ENCODE peak calls at places on chromosomes 5 and 9, in four cellular contexts. C, W, D and R are unnamed samples.

GRCh38 chr5:122704247-122705036 is 70.4 kb upstream of the SNX2 start:
- DNase-seq in C (peak), W (peak), D (no peak), R (peak)

GRCh38 chr9:114122628-114123027 is 23.5 kb upstream of the KIF12 start:
- DNase-seq in C (no peak), W (no peak), D (no peak), R (no peak)

GRCh38 chr9:131404581-131404980 is 10.7 kb downstream of the PRRC2B start:
- DNase-seq in C (peak), W (peak), D (no peak), R (no peak)

GRCh38 chr9:21754741-21755140 is 47.7 kb upstream of the MTAP start:
- DNase-seq in C (no peak), W (no peak), D (no peak), R (no peak)

GRCh38 chr5:120062515-120062917 is 401.6 kb upstream of the PRR16 start:
- DNase-seq in C (peak), W (peak), D (no peak), R (peak)

GRCh38 chr5:160171656-160172055 is 52.4 kb upstream of the PWWP2A start:
- DNase-seq in C (no peak), W (no peak), D (no peak), R (peak)

GRCh38 chr9:72022846-72023245 is 37.6 kb downstream of the C9orf57 start:
- DNase-seq in C (peak), W (peak), D (no peak), R (peak)

GRCh38 chr5:176719113-176719814 is 72.0 kb downstream of the TSPAN17 start:
- DNase-seq in C (no peak), W (no peak), D (no peak), R (no peak)

GRCh38 chr5:126594676-126595485 is at the start of gene ALDH7A1:
- DNase-seq in C (peak), W (no peak), D (peak), R (peak)

GRCh38 chr5:150398432-150399157 is 14.1 kb downstream of the CD74 start:
- DNase-seq in C (no peak), W (no peak), D (no peak), R (no peak)

GRCh38 chr5:36723921-36724320 is 117.5 kb downstream of the SLC1A3 start:
- DNase-seq in C (no peak), W (no peak), D (no peak), R (no peak)

GRCh38 chr5:107204413-107204812 is 466.3 kb downstream of the EFNA5 start:
- DNase-seq in C (no peak), W (no peak), D (no peak), R (no peak)

GRCh38 chr5:102483736-102484135 is 15.1 kb downstream of the SLCO6A1 start:
- DNase-seq in C (no peak), W (no peak), D (no peak), R (peak)

GRCh38 chr9:93710370-93710723 is 134.0 kb downstream of the PHF2 start:
- DNase-seq in C (no peak), W (no peak), D (no peak), R (no peak)

GRCh38 chr5:38515648-38516047 is 40.8 kb downstream of the LIFR start:
- DNase-seq in C (no peak), W (peak), D (no peak), R (no peak)

GRCh38 chr5:10789021-10789420 is 28.0 kb upstream of the DAP start:
- DNase-seq in C (peak), W (peak), D (no peak), R (peak)

GRCh38 chr9:132982508-132982907 is 4.0 kb downstream of the GFI1B start:
- DNase-seq in C (no peak), W (no peak), D (no peak), R (no peak)

GRCh38 chr5:93791520-93791972 is 50.1 kb upstream of the POU5F2 start:
- DNase-seq in C (peak), W (peak), D (no peak), R (no peak)

GRCh38 chr5:157918811-157919742 is 60.1 kb upstream of the CLINT1 start:
- DNase-seq in C (no peak), W (no peak), D (no peak), R (no peak)

GRCh38 chr9:115691686-115692085 is 461.9 kb upstream of the PAPPA start:
- DNase-seq in C (peak), W (peak), D (no peak), R (peak)

GRCh38 chr5:118611332-118611945 is 376.9 kb downstream of the DTWD2 start:
- DNase-seq in C (peak), W (peak), D (no peak), R (no peak)

GRCh38 chr5:93164690-93165089 is 416.3 kb downstream of the NR2F1-AS1 start:
- DNase-seq in C (peak), W (peak), D (no peak), R (peak)

GRCh38 chr9:80156725-80157124 is 585.0 kb downstream of the TLE4 start:
- DNase-seq in C (peak), W (peak), D (no peak), R (no peak)

GRCh38 chr9:130185494-130186005 is 13.3 kb downstream of the NCS1 start:
- DNase-seq in C (peak), W (peak), D (no peak), R (no peak)

GRCh38 chr5:155402927-155403645 is 389.5 kb downstream of the KIF4B start:
- DNase-seq in C (no peak), W (no peak), D (no peak), R (no peak)

GRCh38 chr5:124156408-124157027 is 589.9 kb downstream of the ZNF608 start:
- DNase-seq in C (peak), W (peak), D (no peak), R (peak)

GRCh38 chr5:124996764-124997077 is 250.3 kb upstream of the ZNF608 start:
- DNase-seq in C (peak), W (peak), D (no peak), R (no peak)

GRCh38 chr5:141928051-141928450 is 4.4 kb downstream of the DELE1 start:
- DNase-seq in C (no peak), W (no peak), D (no peak), R (no peak)

GRCh38 chr5:106121972-106122605 is 1548.6 kb downstream of the EFNA5 start:
- DNase-seq in C (no peak), W (peak), D (no peak), R (no peak)

GRCh38 chr9:19232830-19233194 is 2.3 kb downstream of the DENND4C start:
- DNase-seq in C (peak), W (peak), D (no peak), R (no peak)

GRCh38 chr9:98942906-98943681 is 613 bp upstream of the COL15A1 start:
- DNase-seq in C (no peak), W (no peak), D (no peak), R (no peak)
- H3K4me3 ChIP-seq in C (no peak), W (peak), D (no peak), R (peak)

GRCh38 chr9:1049641-1050040 is 516 bp upstream of the DMRT2 start:
- DNase-seq in C (no peak), W (no peak), D (no peak), R (no peak)

GRCh38 chr9:1050125-1050895 is at the start of gene DMRT2:
- DNase-seq in C (peak), W (peak), D (no peak), R (peak)

GRCh38 chr9:1052908-1053590 is 2.9 kb downstream of the DMRT2 start:
- DNase-seq in C (no peak), W (no peak), D (no peak), R (no peak)

GRCh38 chr9:1052119-1052907 is 2.2 kb downstream of the DMRT2 start:
- DNase-seq in C (no peak), W (no peak), D (no peak), R (no peak)

DNA sequence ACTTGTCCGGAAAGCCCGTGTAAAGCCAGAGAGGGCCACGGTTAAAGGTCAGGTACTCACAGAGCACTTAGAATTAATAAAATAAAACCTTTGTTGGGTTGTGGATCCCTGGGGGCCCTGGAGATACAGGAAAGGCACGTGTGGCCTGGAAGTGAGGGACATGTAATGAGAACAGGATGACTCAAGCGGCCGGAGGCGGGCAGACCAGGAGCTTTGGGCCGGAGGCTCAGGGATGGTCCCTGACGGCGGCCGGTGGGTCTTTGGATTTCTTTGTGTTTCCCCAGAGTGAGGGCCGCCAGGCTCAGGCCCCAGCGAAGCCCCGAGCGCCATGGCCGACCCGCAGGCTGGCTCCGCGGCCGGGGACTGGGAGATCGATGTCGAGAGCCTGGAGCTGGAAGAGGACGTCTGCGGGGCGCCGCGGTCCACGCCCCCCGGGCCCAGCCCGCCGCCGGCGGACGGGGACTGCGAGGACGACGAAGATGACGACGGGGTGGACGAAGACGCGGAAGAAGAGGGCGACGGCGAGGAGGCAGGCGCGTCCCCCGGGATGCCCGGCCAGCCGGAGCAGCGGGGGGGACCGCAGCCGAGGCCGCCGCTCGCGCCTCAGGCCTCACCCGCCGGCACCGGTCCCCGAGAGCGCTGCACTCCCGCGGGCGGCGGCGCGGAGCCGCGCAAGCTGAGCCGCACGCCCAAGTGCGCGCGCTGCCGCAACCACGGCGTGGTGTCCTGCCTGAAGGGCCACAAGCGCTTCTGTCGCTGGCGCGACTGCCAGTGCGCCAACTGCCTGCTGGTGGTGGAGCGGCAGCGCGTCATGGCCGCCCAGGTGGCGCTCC is 1.3 kb downstream of the DMRT2 start:
- DNase-seq in C (no peak), W (no peak), D (no peak), R (no peak)
- H3K4me3 ChIP-seq in C (no peak), W (no peak), D (no peak), R (peak)

DNA sequence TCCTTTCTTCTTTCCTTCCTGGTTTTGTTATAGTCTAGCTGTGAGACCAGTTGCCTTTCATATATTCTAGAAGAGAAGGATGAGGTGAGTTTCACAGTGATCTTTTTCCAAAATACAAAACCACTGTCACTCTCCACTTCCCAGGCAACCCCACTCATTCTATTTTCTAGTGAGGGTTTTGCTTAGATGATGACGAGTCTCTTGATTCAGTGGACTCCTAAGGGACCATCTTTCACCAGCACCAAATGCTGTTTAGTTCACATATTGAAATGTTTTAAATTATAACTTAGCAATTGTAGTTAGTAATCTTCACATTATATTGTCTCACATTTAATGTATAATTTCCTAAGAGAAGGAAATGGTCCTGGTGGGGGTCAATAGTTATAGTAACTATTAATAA is 25.2 kb downstream of the PIK3R1 start:
- DNase-seq in C (no peak), W (no peak), D (no peak), R (no peak)
- H3K4me3 ChIP-seq in C (no peak), W (no peak), D (peak), R (no peak)

DNA sequence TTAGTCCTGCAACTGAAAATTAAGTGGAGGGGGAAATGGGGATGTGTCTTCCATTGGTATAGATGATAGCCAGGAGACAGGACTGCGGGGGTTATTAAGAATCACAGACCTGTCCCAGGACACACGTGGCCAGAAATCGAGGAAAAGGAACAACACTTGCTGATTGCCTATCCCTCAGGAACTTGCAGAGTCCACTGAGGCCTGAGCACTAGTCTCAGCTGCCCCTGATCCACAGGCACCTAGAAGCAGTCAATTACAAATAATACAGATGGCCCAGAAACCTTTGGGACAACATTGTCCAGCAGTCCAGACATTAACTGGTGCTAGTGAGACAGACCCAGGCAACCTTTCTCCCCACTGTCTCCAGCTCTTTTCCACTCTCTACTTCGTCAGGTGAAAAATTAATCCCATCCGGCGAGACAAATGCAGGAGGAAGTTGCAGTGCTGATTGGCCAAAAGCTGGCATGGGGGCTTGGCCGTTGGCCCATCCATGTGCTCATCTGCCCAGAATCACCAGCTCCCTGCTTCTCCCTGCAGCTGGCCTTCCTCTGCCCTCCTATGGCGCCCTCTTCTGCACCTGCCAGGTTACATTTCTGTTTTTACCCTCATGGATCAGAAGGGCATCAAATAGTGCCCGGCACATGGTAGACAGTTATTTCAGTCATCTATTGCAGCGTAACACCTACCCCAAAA is 3.5 kb upstream of the B4GALT1 start:
- DNase-seq in C (no peak), W (no peak), D (no peak), R (no peak)
- H3K4me3 ChIP-seq in C (no peak), W (no peak), D (no peak), R (no peak)

DNA sequence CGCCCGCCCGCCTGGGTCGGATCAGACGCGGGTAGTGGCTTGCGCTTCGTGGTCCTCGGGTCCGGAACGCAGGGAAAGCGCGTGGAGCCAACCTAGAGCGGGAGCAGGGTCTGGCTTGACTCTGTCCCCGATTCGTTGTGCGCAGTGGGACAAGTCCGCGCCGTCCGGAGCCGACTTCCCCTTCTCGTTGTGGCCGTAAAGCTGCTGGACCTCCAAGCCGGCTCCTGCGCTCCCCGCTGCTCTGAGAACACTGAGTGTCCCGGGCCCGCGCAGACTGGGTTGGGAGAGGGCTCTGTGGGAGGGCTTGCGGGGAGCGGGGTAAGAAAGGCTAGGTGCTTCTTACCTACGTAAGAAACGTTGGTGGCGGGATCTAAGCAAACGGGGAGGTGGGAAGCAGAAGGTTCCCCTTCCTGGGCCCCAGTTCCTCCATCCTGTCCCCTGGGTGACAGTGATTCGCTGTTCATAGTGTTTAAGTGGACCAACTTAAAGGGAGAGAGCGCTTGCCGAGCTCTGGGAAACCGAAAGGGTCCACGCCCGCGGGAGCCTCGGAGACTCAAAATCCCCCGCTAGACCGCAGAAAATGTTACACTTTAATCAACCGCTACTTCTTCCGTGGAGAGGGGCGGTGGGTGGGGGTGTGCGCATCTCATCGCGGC is 4.3 kb upstream of the FOXE1 start:
- DNase-seq in C (no peak), W (peak), D (no peak), R (no peak)
- H3K4me3 ChIP-seq in C (no peak), W (peak), D (peak), R (no peak)

GRCh38 chr9:136714876-136715239 is 2.5 kb downstream of the DIPK1B start:
- DNase-seq in C (no peak), W (no peak), D (no peak), R (no peak)

GRCh38 chr9:136714096-136714875 is 1.9 kb downstream of the DIPK1B start:
- DNase-seq in C (no peak), W (no peak), D (no peak), R (no peak)

GRCh38 chr9:136711751-136712689 is at the start of gene DIPK1B:
- DNase-seq in C (no peak), W (no peak), D (no peak), R (no peak)

GRCh38 chr9:136713555-136713949 is 1.2 kb downstream of the DIPK1B start:
- DNase-seq in C (no peak), W (no peak), D (no peak), R (no peak)

GRCh38 chr9:136712690-136713554 is 550 bp downstream of the DIPK1B start:
- DNase-seq in C (no peak), W (no peak), D (no peak), R (no peak)
- H3K4me3 ChIP-seq in C (peak), W (peak), D (no peak), R (peak)

DNA sequence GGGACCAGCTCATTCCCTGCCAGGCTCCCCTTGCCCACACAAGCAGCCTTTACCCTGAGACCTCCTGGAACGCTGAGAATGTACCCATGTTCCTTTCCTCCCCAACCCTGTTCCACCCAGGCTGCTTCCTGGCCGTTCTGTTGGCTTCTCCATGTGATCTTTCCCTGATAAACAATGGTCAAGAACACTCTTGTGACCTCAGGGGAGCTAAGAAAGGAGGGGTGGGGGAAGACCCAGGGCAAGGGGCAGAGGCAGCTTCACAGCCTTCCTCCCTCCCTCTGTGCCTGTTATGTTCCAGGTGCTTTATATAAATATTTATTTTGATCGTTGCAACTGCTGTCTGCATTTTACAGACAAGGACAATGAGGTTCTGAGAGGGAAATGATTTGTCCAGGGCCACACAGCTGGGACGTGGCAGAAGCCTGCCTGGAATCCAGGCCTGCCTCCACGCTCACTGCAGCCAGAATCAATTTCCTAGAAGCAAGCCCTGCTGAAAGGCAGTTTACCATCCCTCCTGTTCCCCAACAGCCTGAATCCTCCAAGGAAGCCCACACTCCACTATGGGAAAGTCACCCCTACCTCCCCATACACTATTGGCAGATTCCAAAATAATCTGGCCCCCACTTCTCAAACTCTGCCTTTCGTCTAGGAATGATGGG is 3.9 kb downstream of the SHROOM1 start:
- DNase-seq in C (no peak), W (no peak), D (no peak), R (no peak)
- H3K4me3 ChIP-seq in C (no peak), W (no peak), D (no peak), R (no peak)

DNA sequence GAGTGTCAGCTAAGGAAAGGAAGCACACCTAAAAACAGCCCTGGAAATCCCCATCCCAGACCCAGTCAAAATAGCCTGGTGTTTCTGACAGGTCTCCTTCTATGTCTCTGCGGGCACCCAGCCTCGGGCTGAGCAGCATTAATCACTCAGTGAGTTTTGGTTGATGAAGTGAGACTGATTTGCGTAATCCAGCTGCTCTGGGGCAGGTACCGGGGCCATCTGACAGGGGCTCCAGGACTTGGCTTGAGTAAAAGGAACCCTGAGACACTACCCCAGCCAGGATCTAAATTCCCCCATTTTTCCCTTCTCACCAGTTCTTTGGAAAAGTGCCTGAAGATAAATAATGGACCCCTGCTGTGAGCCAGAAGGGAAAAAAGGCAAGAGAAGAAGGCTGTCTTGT is 607 bp downstream of the SLC28A3 start:
- DNase-seq in C (peak), W (no peak), D (no peak), R (no peak)
- H3K4me3 ChIP-seq in C (no peak), W (no peak), D (no peak), R (no peak)